ENCODE peak calls at places on chromosomes 6 and 20, in ten cellular contexts. One of them, this sample, is unnamed.

GRCh38 chr20:41050361-41051019 is 21.9 kb downstream of the TOP1 start:
- DNase-seq in posterior cingulate gyrus: no peak
- DNase-seq in midbrain: no peak
- DNase-seq in suprapubic skin: no peak
- DNase-seq in heart left ventricle: no peak
- DNase-seq in left cardiac atrium: no peak
- DNase-seq in NCI-H460: no peak
- DNase-seq in NCI-H345: no peak
- DNase-seq in iris pigment epithelial cell: no peak
- DNase-seq in left colon: no peak
- DNase-seq in this sample: no peak

GRCh38 chr6:39181333-39181732 is 47.9 kb downstream of the KCNK5 start:
- DNase-seq in posterior cingulate gyrus: peak
- DNase-seq in midbrain: no peak
- DNase-seq in suprapubic skin: no peak
- DNase-seq in heart left ventricle: no peak
- DNase-seq in left cardiac atrium: no peak
- DNase-seq in NCI-H460: no peak
- DNase-seq in NCI-H345: no peak
- DNase-seq in iris pigment epithelial cell: no peak
- DNase-seq in left colon: no peak
- DNase-seq in this sample: no peak

GRCh38 chr20:63664143-63664851 is 6.2 kb downstream of the RTEL1 start:
- DNase-seq in posterior cingulate gyrus: no peak
- DNase-seq in midbrain: no peak
- DNase-seq in suprapubic skin: no peak
- DNase-seq in heart left ventricle: no peak
- DNase-seq in left cardiac atrium: no peak
- DNase-seq in NCI-H460: no peak
- DNase-seq in NCI-H345: no peak
- DNase-seq in iris pigment epithelial cell: no peak
- DNase-seq in left colon: no peak
- DNase-seq in this sample: no peak

GRCh38 chr6:12222405-12223366 is 67.5 kb upstream of the EDN1 start:
- DNase-seq in posterior cingulate gyrus: no peak
- DNase-seq in midbrain: no peak
- DNase-seq in suprapubic skin: no peak
- DNase-seq in heart left ventricle: no peak
- DNase-seq in left cardiac atrium: no peak
- DNase-seq in NCI-H460: no peak
- DNase-seq in NCI-H345: no peak
- DNase-seq in iris pigment epithelial cell: no peak
- DNase-seq in left colon: no peak
- DNase-seq in this sample: no peak

GRCh38 chr6:44072959-44073611 is 54.2 kb downstream of the MRPL14 start:
- DNase-seq in posterior cingulate gyrus: peak
- DNase-seq in midbrain: no peak
- DNase-seq in suprapubic skin: peak
- DNase-seq in heart left ventricle: peak
- DNase-seq in left cardiac atrium: peak
- DNase-seq in NCI-H460: peak
- DNase-seq in NCI-H345: no peak
- DNase-seq in iris pigment epithelial cell: peak
- DNase-seq in left colon: peak
- DNase-seq in this sample: peak

GRCh38 chr20:59359908-59360307 is 59.5 kb downstream of the EDN3 start:
- DNase-seq in posterior cingulate gyrus: no peak
- DNase-seq in midbrain: no peak
- DNase-seq in suprapubic skin: no peak
- DNase-seq in heart left ventricle: no peak
- DNase-seq in left cardiac atrium: no peak
- DNase-seq in NCI-H460: no peak
- DNase-seq in NCI-H345: no peak
- DNase-seq in iris pigment epithelial cell: no peak
- DNase-seq in left colon: no peak
- DNase-seq in this sample: no peak

GRCh38 chr6:71481021-71481420 is 192.4 kb downstream of the OGFRL1 start:
- DNase-seq in posterior cingulate gyrus: no peak
- DNase-seq in midbrain: no peak
- DNase-seq in suprapubic skin: no peak
- DNase-seq in heart left ventricle: no peak
- DNase-seq in left cardiac atrium: no peak
- DNase-seq in NCI-H460: no peak
- DNase-seq in NCI-H345: no peak
- DNase-seq in iris pigment epithelial cell: no peak
- DNase-seq in left colon: no peak
- DNase-seq in this sample: no peak

GRCh38 chr6:131101911-131102680 is 33.2 kb upstream of the AKAP7 start:
- DNase-seq in posterior cingulate gyrus: no peak
- DNase-seq in midbrain: no peak
- DNase-seq in suprapubic skin: no peak
- DNase-seq in heart left ventricle: no peak
- DNase-seq in left cardiac atrium: no peak
- DNase-seq in NCI-H460: no peak
- DNase-seq in NCI-H345: no peak
- DNase-seq in iris pigment epithelial cell: peak
- DNase-seq in left colon: no peak
- DNase-seq in this sample: no peak

GRCh38 chr20:63223121-63223825 is 7.3 kb upstream of the YTHDF1 start:
- DNase-seq in posterior cingulate gyrus: no peak
- DNase-seq in midbrain: peak
- DNase-seq in suprapubic skin: no peak
- DNase-seq in heart left ventricle: no peak
- DNase-seq in left cardiac atrium: no peak
- DNase-seq in NCI-H460: peak
- DNase-seq in NCI-H345: peak
- DNase-seq in iris pigment epithelial cell: peak
- DNase-seq in left colon: peak
- DNase-seq in this sample: no peak

GRCh38 chr20:34558320-34559202 is at the start of gene MAP1LC3A:
- DNase-seq in posterior cingulate gyrus: peak
- DNase-seq in midbrain: peak
- DNase-seq in suprapubic skin: peak
- DNase-seq in heart left ventricle: peak
- DNase-seq in left cardiac atrium: peak
- DNase-seq in NCI-H460: peak
- DNase-seq in NCI-H345: peak
- DNase-seq in iris pigment epithelial cell: peak
- DNase-seq in left colon: peak
- DNase-seq in this sample: peak

GRCh38 chr6:112225691-112226090 is 28.7 kb downstream of the LAMA4 start:
- DNase-seq in posterior cingulate gyrus: no peak
- DNase-seq in midbrain: no peak
- DNase-seq in suprapubic skin: no peak
- DNase-seq in heart left ventricle: no peak
- DNase-seq in left cardiac atrium: no peak
- DNase-seq in NCI-H460: no peak
- DNase-seq in NCI-H345: no peak
- DNase-seq in iris pigment epithelial cell: peak
- DNase-seq in left colon: no peak
- DNase-seq in this sample: no peak

GRCh38 chr20:47501483-47502270 is at the start of gene NCOA3:
- DNase-seq in posterior cingulate gyrus: peak
- DNase-seq in midbrain: peak
- DNase-seq in suprapubic skin: peak
- DNase-seq in heart left ventricle: peak
- DNase-seq in left cardiac atrium: peak
- DNase-seq in NCI-H460: peak
- DNase-seq in NCI-H345: peak
- DNase-seq in iris pigment epithelial cell: peak
- DNase-seq in left colon: peak
- DNase-seq in this sample: peak

GRCh38 chr6:35931120-35931561 is 10.2 kb upstream of the SRPK1 start:
- DNase-seq in posterior cingulate gyrus: no peak
- DNase-seq in midbrain: no peak
- DNase-seq in suprapubic skin: no peak
- DNase-seq in heart left ventricle: no peak
- DNase-seq in left cardiac atrium: peak
- DNase-seq in NCI-H460: no peak
- DNase-seq in NCI-H345: peak
- DNase-seq in iris pigment epithelial cell: no peak
- DNase-seq in left colon: no peak
- DNase-seq in this sample: no peak

GRCh38 chr20:46122071-46122470 is 4.0 kb downstream of the CD40 start:
- DNase-seq in posterior cingulate gyrus: no peak
- DNase-seq in midbrain: no peak
- DNase-seq in suprapubic skin: peak
- DNase-seq in heart left ventricle: no peak
- DNase-seq in left cardiac atrium: no peak
- DNase-seq in NCI-H460: no peak
- DNase-seq in NCI-H345: no peak
- DNase-seq in iris pigment epithelial cell: peak
- DNase-seq in left colon: no peak
- DNase-seq in this sample: no peak

GRCh38 chr6:135012349-135012748 is 42.3 kb downstream of the HBS1L start:
- DNase-seq in posterior cingulate gyrus: no peak
- DNase-seq in midbrain: no peak
- DNase-seq in suprapubic skin: no peak
- DNase-seq in heart left ventricle: no peak
- DNase-seq in left cardiac atrium: no peak
- DNase-seq in NCI-H460: no peak
- DNase-seq in NCI-H345: no peak
- DNase-seq in iris pigment epithelial cell: no peak
- DNase-seq in left colon: no peak
- DNase-seq in this sample: no peak

GRCh38 chr6:49666480-49666879 is 29.8 kb upstream of the RHAG start:
- DNase-seq in posterior cingulate gyrus: no peak
- DNase-seq in midbrain: no peak
- DNase-seq in suprapubic skin: no peak
- DNase-seq in heart left ventricle: no peak
- DNase-seq in left cardiac atrium: no peak
- DNase-seq in NCI-H460: no peak
- DNase-seq in NCI-H345: no peak
- DNase-seq in iris pigment epithelial cell: no peak
- DNase-seq in left colon: no peak
- DNase-seq in this sample: no peak

GRCh38 chr6:30742316-30743098 is at the start of gene FLOT1:
- DNase-seq in posterior cingulate gyrus: peak
- DNase-seq in midbrain: peak
- DNase-seq in suprapubic skin: peak
- DNase-seq in heart left ventricle: peak
- DNase-seq in left cardiac atrium: peak
- DNase-seq in NCI-H460: peak
- DNase-seq in NCI-H345: peak
- DNase-seq in iris pigment epithelial cell: peak
- DNase-seq in left colon: peak
- DNase-seq in this sample: peak

GRCh38 chr20:61499859-61500258 is 247.8 kb downstream of the CDH4 start:
- DNase-seq in posterior cingulate gyrus: no peak
- DNase-seq in midbrain: no peak
- DNase-seq in suprapubic skin: no peak
- DNase-seq in heart left ventricle: no peak
- DNase-seq in left cardiac atrium: no peak
- DNase-seq in NCI-H460: no peak
- DNase-seq in NCI-H345: no peak
- DNase-seq in iris pigment epithelial cell: no peak
- DNase-seq in left colon: no peak
- DNase-seq in this sample: no peak

GRCh38 chr6:136921521-136921935 is 573 bp upstream of the SLC35D3 start:
- DNase-seq in posterior cingulate gyrus: no peak
- DNase-seq in midbrain: no peak
- DNase-seq in suprapubic skin: no peak
- DNase-seq in heart left ventricle: no peak
- DNase-seq in left cardiac atrium: no peak
- DNase-seq in NCI-H460: no peak
- DNase-seq in NCI-H345: peak
- DNase-seq in iris pigment epithelial cell: no peak
- DNase-seq in left colon: peak
- DNase-seq in this sample: peak

GRCh38 chr6:27940766-27941165 is 16.3 kb upstream of the OR2B6 start:
- DNase-seq in posterior cingulate gyrus: no peak
- DNase-seq in midbrain: no peak
- DNase-seq in suprapubic skin: no peak
- DNase-seq in heart left ventricle: no peak
- DNase-seq in left cardiac atrium: no peak
- DNase-seq in NCI-H460: no peak
- DNase-seq in NCI-H345: no peak
- DNase-seq in iris pigment epithelial cell: peak
- DNase-seq in left colon: no peak
- DNase-seq in this sample: no peak

GRCh38 chr20:50369225-50370035 is 140.8 kb upstream of the PTPN1 start:
- DNase-seq in posterior cingulate gyrus: peak
- DNase-seq in midbrain: no peak
- DNase-seq in suprapubic skin: no peak
- DNase-seq in heart left ventricle: no peak
- DNase-seq in left cardiac atrium: no peak
- DNase-seq in NCI-H460: no peak
- DNase-seq in NCI-H345: peak
- DNase-seq in iris pigment epithelial cell: no peak
- DNase-seq in left colon: peak
- DNase-seq in this sample: no peak

GRCh38 chr6:28948782-28949486 is 25.1 kb upstream of the TRIM27 start:
- DNase-seq in posterior cingulate gyrus: no peak
- DNase-seq in midbrain: no peak
- DNase-seq in suprapubic skin: no peak
- DNase-seq in heart left ventricle: no peak
- DNase-seq in left cardiac atrium: no peak
- DNase-seq in NCI-H460: no peak
- DNase-seq in NCI-H345: no peak
- DNase-seq in iris pigment epithelial cell: no peak
- DNase-seq in left colon: no peak
- DNase-seq in this sample: no peak

This sample was measured in activated B cell treated with CpG ODN at 0.5 μM for 24 hours.